ENCODE peak calls at places on chromosome X, in ten cellular contexts. One of them, this sample, is unnamed.

GRCh38 chrX:153460826-153461225 is 9.6 kb downstream of the HAUS7 start:
- DNase-seq in stimulated activated CD4-positive, alpha-beta T cell treated with anti-CD3 and anti-CD28 coated beads, Interleukin-4, amount 100 ng/mL, for 4 hours: peak; percentile 26
- DNase-seq in stimulated activated CD8-positive, alpha-beta memory T cell treated with anti-CD3 and anti-CD28 coated beads, Interleukin-2, amount 100 ng/mL, for 48 hours: no peak
- DNase-seq in ELR: peak; percentile 57
- DNase-seq in uterus: peak; percentile 37
- DNase-seq in dermis microvascular lymphatic vessel endothelial cell: peak; percentile 50
- DNase-seq in SK-N-SH: peak; percentile 83
- DNase-seq in natural killer cell treated with Interleukin-12 subunit alpha and Interleukin-12 subunit beta and Interleukin-15 and Interleukin-18, amount 100 ng/mL, for 72 hours: peak; percentile 53
- DNase-seq in activated CD4-positive, alpha-beta T cell treated with anti-CD3 and anti-CD28 coated beads for 24 hours: peak; percentile 13
- DNase-seq in activated CD8-positive, alpha-beta memory T cell treated with anti-CD3 and anti-CD28 coated beads for 4 hours: no peak
- DNase-seq in this sample: peak; percentile 34

GRCh38 chrX:96906741-96907140 is 23.0 kb downstream of the RPA4 start:
- DNase-seq in dermis microvascular lymphatic vessel endothelial cell: peak; percentile 85
- DNase-seq in activated CD4-positive, alpha-beta T cell treated with anti-CD3 and anti-CD28 coated beads for 24 hours: no peak
- DNase-seq in natural killer cell treated with Interleukin-12 subunit alpha and Interleukin-12 subunit beta and Interleukin-15 and Interleukin-18, amount 100 ng/mL, for 72 hours: no peak
- DNase-seq in uterus: no peak
- DNase-seq in ELR: no peak
- DNase-seq in stimulated activated CD8-positive, alpha-beta memory T cell treated with anti-CD3 and anti-CD28 coated beads, Interleukin-2, amount 100 ng/mL, for 48 hours: no peak
- DNase-seq in activated CD8-positive, alpha-beta memory T cell treated with anti-CD3 and anti-CD28 coated beads for 4 hours: no peak
- DNase-seq in stimulated activated CD4-positive, alpha-beta T cell treated with anti-CD3 and anti-CD28 coated beads, Interleukin-4, amount 100 ng/mL, for 4 hours: no peak
- DNase-seq in SK-N-SH: no peak
- DNase-seq in this sample: no peak

GRCh38 chrX:100407784-100408642 is 2.1 kb downstream of the PCDH19 start:
- DNase-seq in natural killer cell treated with Interleukin-12 subunit alpha and Interleukin-12 subunit beta and Interleukin-15 and Interleukin-18, amount 100 ng/mL, for 72 hours: no peak
- DNase-seq in activated CD8-positive, alpha-beta memory T cell treated with anti-CD3 and anti-CD28 coated beads for 4 hours: no peak
- DNase-seq in SK-N-SH: no peak
- DNase-seq in stimulated activated CD8-positive, alpha-beta memory T cell treated with anti-CD3 and anti-CD28 coated beads, Interleukin-2, amount 100 ng/mL, for 48 hours: no peak
- DNase-seq in activated CD4-positive, alpha-beta T cell treated with anti-CD3 and anti-CD28 coated beads for 24 hours: no peak
- DNase-seq in dermis microvascular lymphatic vessel endothelial cell: peak; percentile 16
- DNase-seq in uterus: no peak
- DNase-seq in ELR: no peak
- DNase-seq in stimulated activated CD4-positive, alpha-beta T cell treated with anti-CD3 and anti-CD28 coated beads, Interleukin-4, amount 100 ng/mL, for 4 hours: no peak
- DNase-seq in this sample: no peak

GRCh38 chrX:65253817-65254216 is 277.6 kb upstream of the ZC4H2 start:
- DNase-seq in activated CD4-positive, alpha-beta T cell treated with anti-CD3 and anti-CD28 coated beads for 24 hours: no peak
- DNase-seq in stimulated activated CD4-positive, alpha-beta T cell treated with anti-CD3 and anti-CD28 coated beads, Interleukin-4, amount 100 ng/mL, for 4 hours: no peak
- DNase-seq in activated CD8-positive, alpha-beta memory T cell treated with anti-CD3 and anti-CD28 coated beads for 4 hours: no peak
- DNase-seq in ELR: no peak
- DNase-seq in SK-N-SH: no peak
- DNase-seq in natural killer cell treated with Interleukin-12 subunit alpha and Interleukin-12 subunit beta and Interleukin-15 and Interleukin-18, amount 100 ng/mL, for 72 hours: no peak
- DNase-seq in dermis microvascular lymphatic vessel endothelial cell: no peak
- DNase-seq in stimulated activated CD8-positive, alpha-beta memory T cell treated with anti-CD3 and anti-CD28 coated beads, Interleukin-2, amount 100 ng/mL, for 48 hours: no peak
- DNase-seq in uterus: no peak
- DNase-seq in this sample: no peak

GRCh38 chrX:135327299-135327698 is 18.0 kb downstream of the ETDC start:
- DNase-seq in stimulated activated CD4-positive, alpha-beta T cell treated with anti-CD3 and anti-CD28 coated beads, Interleukin-4, amount 100 ng/mL, for 4 hours: no peak
- DNase-seq in stimulated activated CD8-positive, alpha-beta memory T cell treated with anti-CD3 and anti-CD28 coated beads, Interleukin-2, amount 100 ng/mL, for 48 hours: no peak
- DNase-seq in uterus: no peak
- DNase-seq in SK-N-SH: no peak
- DNase-seq in dermis microvascular lymphatic vessel endothelial cell: peak; percentile 34
- DNase-seq in activated CD8-positive, alpha-beta memory T cell treated with anti-CD3 and anti-CD28 coated beads for 4 hours: no peak
- DNase-seq in ELR: peak; percentile 77
- DNase-seq in activated CD4-positive, alpha-beta T cell treated with anti-CD3 and anti-CD28 coated beads for 24 hours: no peak
- DNase-seq in natural killer cell treated with Interleukin-12 subunit alpha and Interleukin-12 subunit beta and Interleukin-15 and Interleukin-18, amount 100 ng/mL, for 72 hours: no peak
- DNase-seq in this sample: no peak

GRCh38 chrX:15971696-15972095 is 117.1 kb upstream of the AP1S2 start:
- DNase-seq in ELR: no peak
- DNase-seq in activated CD8-positive, alpha-beta memory T cell treated with anti-CD3 and anti-CD28 coated beads for 4 hours: no peak
- DNase-seq in stimulated activated CD4-positive, alpha-beta T cell treated with anti-CD3 and anti-CD28 coated beads, Interleukin-4, amount 100 ng/mL, for 4 hours: no peak
- DNase-seq in uterus: no peak
- DNase-seq in SK-N-SH: no peak
- DNase-seq in activated CD4-positive, alpha-beta T cell treated with anti-CD3 and anti-CD28 coated beads for 24 hours: no peak
- DNase-seq in natural killer cell treated with Interleukin-12 subunit alpha and Interleukin-12 subunit beta and Interleukin-15 and Interleukin-18, amount 100 ng/mL, for 72 hours: no peak
- DNase-seq in dermis microvascular lymphatic vessel endothelial cell: no peak
- DNase-seq in stimulated activated CD8-positive, alpha-beta memory T cell treated with anti-CD3 and anti-CD28 coated beads, Interleukin-2, amount 100 ng/mL, for 48 hours: no peak
- DNase-seq in this sample: no peak

GRCh38 chrX:5957506-5957905 is 271.2 kb downstream of the NLGN4X start:
- DNase-seq in dermis microvascular lymphatic vessel endothelial cell: no peak
- DNase-seq in ELR: no peak
- DNase-seq in activated CD8-positive, alpha-beta memory T cell treated with anti-CD3 and anti-CD28 coated beads for 4 hours: no peak
- DNase-seq in natural killer cell treated with Interleukin-12 subunit alpha and Interleukin-12 subunit beta and Interleukin-15 and Interleukin-18, amount 100 ng/mL, for 72 hours: no peak
- DNase-seq in stimulated activated CD4-positive, alpha-beta T cell treated with anti-CD3 and anti-CD28 coated beads, Interleukin-4, amount 100 ng/mL, for 4 hours: no peak
- DNase-seq in SK-N-SH: no peak
- DNase-seq in activated CD4-positive, alpha-beta T cell treated with anti-CD3 and anti-CD28 coated beads for 24 hours: no peak
- DNase-seq in stimulated activated CD8-positive, alpha-beta memory T cell treated with anti-CD3 and anti-CD28 coated beads, Interleukin-2, amount 100 ng/mL, for 48 hours: no peak
- DNase-seq in uterus: no peak
- DNase-seq in this sample: no peak

GRCh38 chrX:68762649-68763268 is 66.1 kb upstream of the EFNB1 start:
- DNase-seq in ELR: no peak
- DNase-seq in stimulated activated CD8-positive, alpha-beta memory T cell treated with anti-CD3 and anti-CD28 coated beads, Interleukin-2, amount 100 ng/mL, for 48 hours: no peak
- DNase-seq in uterus: no peak
- DNase-seq in stimulated activated CD4-positive, alpha-beta T cell treated with anti-CD3 and anti-CD28 coated beads, Interleukin-4, amount 100 ng/mL, for 4 hours: no peak
- DNase-seq in SK-N-SH: no peak
- DNase-seq in activated CD8-positive, alpha-beta memory T cell treated with anti-CD3 and anti-CD28 coated beads for 4 hours: no peak
- DNase-seq in activated CD4-positive, alpha-beta T cell treated with anti-CD3 and anti-CD28 coated beads for 24 hours: no peak
- DNase-seq in dermis microvascular lymphatic vessel endothelial cell: no peak
- DNase-seq in natural killer cell treated with Interleukin-12 subunit alpha and Interleukin-12 subunit beta and Interleukin-15 and Interleukin-18, amount 100 ng/mL, for 72 hours: no peak
- DNase-seq in this sample: no peak

GRCh38 chrX:41412261-41413167 is 34.6 kb upstream of the NYX start:
- DNase-seq in uterus: peak; percentile 17
- DNase-seq in SK-N-SH: no peak
- DNase-seq in activated CD8-positive, alpha-beta memory T cell treated with anti-CD3 and anti-CD28 coated beads for 4 hours: no peak
- DNase-seq in activated CD4-positive, alpha-beta T cell treated with anti-CD3 and anti-CD28 coated beads for 24 hours: no peak
- DNase-seq in stimulated activated CD4-positive, alpha-beta T cell treated with anti-CD3 and anti-CD28 coated beads, Interleukin-4, amount 100 ng/mL, for 4 hours: no peak
- DNase-seq in dermis microvascular lymphatic vessel endothelial cell: peak; percentile 4
- DNase-seq in ELR: no peak
- DNase-seq in stimulated activated CD8-positive, alpha-beta memory T cell treated with anti-CD3 and anti-CD28 coated beads, Interleukin-2, amount 100 ng/mL, for 48 hours: no peak
- DNase-seq in natural killer cell treated with Interleukin-12 subunit alpha and Interleukin-12 subunit beta and Interleukin-15 and Interleukin-18, amount 100 ng/mL, for 72 hours: no peak
- DNase-seq in this sample: peak; percentile 70

GRCh38 chrX:119763175-119763574 is 4.8 kb downstream of the SOWAHD start:
- DNase-seq in activated CD8-positive, alpha-beta memory T cell treated with anti-CD3 and anti-CD28 coated beads for 4 hours: no peak
- DNase-seq in ELR: peak; percentile 58
- DNase-seq in stimulated activated CD4-positive, alpha-beta T cell treated with anti-CD3 and anti-CD28 coated beads, Interleukin-4, amount 100 ng/mL, for 4 hours: no peak
- DNase-seq in SK-N-SH: no peak
- DNase-seq in stimulated activated CD8-positive, alpha-beta memory T cell treated with anti-CD3 and anti-CD28 coated beads, Interleukin-2, amount 100 ng/mL, for 48 hours: no peak
- DNase-seq in activated CD4-positive, alpha-beta T cell treated with anti-CD3 and anti-CD28 coated beads for 24 hours: no peak
- DNase-seq in natural killer cell treated with Interleukin-12 subunit alpha and Interleukin-12 subunit beta and Interleukin-15 and Interleukin-18, amount 100 ng/mL, for 72 hours: no peak
- DNase-seq in dermis microvascular lymphatic vessel endothelial cell: no peak
- DNase-seq in uterus: no peak
- DNase-seq in this sample: no peak

GRCh38 chrX:154840856-154841255 is 6.4 kb upstream of the SMIM9 start:
- DNase-seq in stimulated activated CD4-positive, alpha-beta T cell treated with anti-CD3 and anti-CD28 coated beads, Interleukin-4, amount 100 ng/mL, for 4 hours: peak; percentile 1
- DNase-seq in ELR: peak; percentile 67
- DNase-seq in dermis microvascular lymphatic vessel endothelial cell: peak; percentile 68
- DNase-seq in natural killer cell treated with Interleukin-12 subunit alpha and Interleukin-12 subunit beta and Interleukin-15 and Interleukin-18, amount 100 ng/mL, for 72 hours: no peak
- DNase-seq in activated CD8-positive, alpha-beta memory T cell treated with anti-CD3 and anti-CD28 coated beads for 4 hours: no peak
- DNase-seq in stimulated activated CD8-positive, alpha-beta memory T cell treated with anti-CD3 and anti-CD28 coated beads, Interleukin-2, amount 100 ng/mL, for 48 hours: no peak
- DNase-seq in SK-N-SH: peak; percentile 45
- DNase-seq in activated CD4-positive, alpha-beta T cell treated with anti-CD3 and anti-CD28 coated beads for 24 hours: no peak
- DNase-seq in uterus: no peak
- DNase-seq in this sample: peak; percentile 49

GRCh38 chrX:19678941-19679340 is 163.6 kb upstream of the MAP3K15 start:
- DNase-seq in ELR: peak; percentile 68
- DNase-seq in stimulated activated CD4-positive, alpha-beta T cell treated with anti-CD3 and anti-CD28 coated beads, Interleukin-4, amount 100 ng/mL, for 4 hours: no peak
- DNase-seq in stimulated activated CD8-positive, alpha-beta memory T cell treated with anti-CD3 and anti-CD28 coated beads, Interleukin-2, amount 100 ng/mL, for 48 hours: no peak
- DNase-seq in natural killer cell treated with Interleukin-12 subunit alpha and Interleukin-12 subunit beta and Interleukin-15 and Interleukin-18, amount 100 ng/mL, for 72 hours: no peak
- DNase-seq in activated CD4-positive, alpha-beta T cell treated with anti-CD3 and anti-CD28 coated beads for 24 hours: no peak
- DNase-seq in activated CD8-positive, alpha-beta memory T cell treated with anti-CD3 and anti-CD28 coated beads for 4 hours: no peak
- DNase-seq in uterus: no peak
- DNase-seq in SK-N-SH: no peak
- DNase-seq in dermis microvascular lymphatic vessel endothelial cell: peak; percentile 55
- DNase-seq in this sample: no peak

GRCh38 chrX:70461026-70461425 is 16.4 kb downstream of the DLG3 start:
- DNase-seq in uterus: no peak
- DNase-seq in ELR: no peak
- DNase-seq in natural killer cell treated with Interleukin-12 subunit alpha and Interleukin-12 subunit beta and Interleukin-15 and Interleukin-18, amount 100 ng/mL, for 72 hours: no peak
- DNase-seq in activated CD8-positive, alpha-beta memory T cell treated with anti-CD3 and anti-CD28 coated beads for 4 hours: no peak
- DNase-seq in SK-N-SH: no peak
- DNase-seq in stimulated activated CD8-positive, alpha-beta memory T cell treated with anti-CD3 and anti-CD28 coated beads, Interleukin-2, amount 100 ng/mL, for 48 hours: no peak
- DNase-seq in activated CD4-positive, alpha-beta T cell treated with anti-CD3 and anti-CD28 coated beads for 24 hours: no peak
- DNase-seq in dermis microvascular lymphatic vessel endothelial cell: no peak
- DNase-seq in stimulated activated CD4-positive, alpha-beta T cell treated with anti-CD3 and anti-CD28 coated beads, Interleukin-4, amount 100 ng/mL, for 4 hours: no peak
- DNase-seq in this sample: no peak

GRCh38 chrX:81280148-81280547 is 78.2 kb downstream of the SH3BGRL start:
- DNase-seq in activated CD8-positive, alpha-beta memory T cell treated with anti-CD3 and anti-CD28 coated beads for 4 hours: no peak
- DNase-seq in stimulated activated CD4-positive, alpha-beta T cell treated with anti-CD3 and anti-CD28 coated beads, Interleukin-4, amount 100 ng/mL, for 4 hours: no peak
- DNase-seq in SK-N-SH: no peak
- DNase-seq in uterus: no peak
- DNase-seq in ELR: no peak
- DNase-seq in activated CD4-positive, alpha-beta T cell treated with anti-CD3 and anti-CD28 coated beads for 24 hours: no peak
- DNase-seq in stimulated activated CD8-positive, alpha-beta memory T cell treated with anti-CD3 and anti-CD28 coated beads, Interleukin-2, amount 100 ng/mL, for 48 hours: no peak
- DNase-seq in dermis microvascular lymphatic vessel endothelial cell: peak; percentile 1
- DNase-seq in natural killer cell treated with Interleukin-12 subunit alpha and Interleukin-12 subunit beta and Interleukin-15 and Interleukin-18, amount 100 ng/mL, for 72 hours: no peak
- DNase-seq in this sample: no peak

GRCh38 chrX:152946681-152947080 is 47.2 kb downstream of the PNMA5 start:
- DNase-seq in SK-N-SH: no peak
- DNase-seq in natural killer cell treated with Interleukin-12 subunit alpha and Interleukin-12 subunit beta and Interleukin-15 and Interleukin-18, amount 100 ng/mL, for 72 hours: no peak
- DNase-seq in uterus: no peak
- DNase-seq in stimulated activated CD4-positive, alpha-beta T cell treated with anti-CD3 and anti-CD28 coated beads, Interleukin-4, amount 100 ng/mL, for 4 hours: no peak
- DNase-seq in activated CD4-positive, alpha-beta T cell treated with anti-CD3 and anti-CD28 coated beads for 24 hours: no peak
- DNase-seq in stimulated activated CD8-positive, alpha-beta memory T cell treated with anti-CD3 and anti-CD28 coated beads, Interleukin-2, amount 100 ng/mL, for 48 hours: no peak
- DNase-seq in activated CD8-positive, alpha-beta memory T cell treated with anti-CD3 and anti-CD28 coated beads for 4 hours: no peak
- DNase-seq in dermis microvascular lymphatic vessel endothelial cell: no peak
- DNase-seq in ELR: no peak
- DNase-seq in this sample: no peak